ENCODE peak calls at places on chromosomes 3 and 15, in four cellular contexts. R is esophagus muscularis mucosa, G is tibial nerve, E is right cardiac atrium. I is an unnamed sample. For H3K4me1, the result is how much of the 10 kb centered on the place peaks cover.

GRCh38 chr3:195041871-195042740 is 228.9 kb downstream of the XXYLT1 start:
- DNase-seq in R (no peak), E (no peak), G (no peak), I (no peak)

GRCh38 chr15:72585659-72586058 is 68.8 kb upstream of the GOLGA6B start:
- DNase-seq in E (no peak), R (no peak), G (no peak), I (no peak)

GRCh38 chr3:72171946-72172345 is 387.0 kb upstream of the PROK2 start:
- DNase-seq in R (no peak), E (peak), G (peak), I (no peak)

GRCh38 chr3:4686619-4687018 is 193.5 kb downstream of the ITPR1 start:
- DNase-seq in R (no peak), E (no peak), G (no peak), I (no peak)

GRCh38 chr3:141556034-141556433 is 69.2 kb downstream of the RASA2 start:
- DNase-seq in R (no peak), E (no peak), G (no peak), I (no peak)

GRCh38 chr15:29554531-29554930 is 267.7 kb downstream of the TJP1 start:
- DNase-seq in E (peak), R (no peak), G (no peak), I (peak)

GRCh38 chr3:169818330-169818729 is 5.6 kb upstream of the LRRC34 start:
- DNase-seq in G (no peak), E (no peak), R (no peak), I (no peak)

GRCh38 chr3:159865042-159865579 is 123.5 kb upstream of the IL12A start:
- DNase-seq in R (no peak), E (no peak), G (no peak), I (no peak)

GRCh38 chr3:61420136-61420759 is 141.1 kb upstream of the PTPRG start:
- DNase-seq in R (no peak), E (no peak), G (no peak), I (no peak)

GRCh38 chr3:150870406-150870805 is 34.8 kb downstream of the MINDY4B start:
- DNase-seq in G (no peak), R (no peak), E (no peak), I (no peak)

GRCh38 chr3:38177175-38177574 is 11.8 kb downstream of the OXSR1 start:
- DNase-seq in G (no peak), R (no peak), E (no peak), I (no peak)

GRCh38 chr15:27045796-27046195 is 74.8 kb downstream of the GABRG3 start:
- DNase-seq in G (no peak), R (no peak), E (no peak), I (no peak)

GRCh38 chr3:124995460-124995994 is 60.3 kb downstream of the HEG1 start:
- DNase-seq in R (no peak), E (peak), G (peak), I (peak)

GRCh38 chr3:98705212-98705611 is 57.9 kb upstream of the ST3GAL6 start:
- DNase-seq in R (no peak), E (no peak), G (no peak), I (no peak)

GRCh38 chr3:127063916-127064315 is 81.0 kb downstream of the PLXNA1 start:
- DNase-seq in G (no peak), E (no peak), R (no peak), I (no peak)

DNA sequence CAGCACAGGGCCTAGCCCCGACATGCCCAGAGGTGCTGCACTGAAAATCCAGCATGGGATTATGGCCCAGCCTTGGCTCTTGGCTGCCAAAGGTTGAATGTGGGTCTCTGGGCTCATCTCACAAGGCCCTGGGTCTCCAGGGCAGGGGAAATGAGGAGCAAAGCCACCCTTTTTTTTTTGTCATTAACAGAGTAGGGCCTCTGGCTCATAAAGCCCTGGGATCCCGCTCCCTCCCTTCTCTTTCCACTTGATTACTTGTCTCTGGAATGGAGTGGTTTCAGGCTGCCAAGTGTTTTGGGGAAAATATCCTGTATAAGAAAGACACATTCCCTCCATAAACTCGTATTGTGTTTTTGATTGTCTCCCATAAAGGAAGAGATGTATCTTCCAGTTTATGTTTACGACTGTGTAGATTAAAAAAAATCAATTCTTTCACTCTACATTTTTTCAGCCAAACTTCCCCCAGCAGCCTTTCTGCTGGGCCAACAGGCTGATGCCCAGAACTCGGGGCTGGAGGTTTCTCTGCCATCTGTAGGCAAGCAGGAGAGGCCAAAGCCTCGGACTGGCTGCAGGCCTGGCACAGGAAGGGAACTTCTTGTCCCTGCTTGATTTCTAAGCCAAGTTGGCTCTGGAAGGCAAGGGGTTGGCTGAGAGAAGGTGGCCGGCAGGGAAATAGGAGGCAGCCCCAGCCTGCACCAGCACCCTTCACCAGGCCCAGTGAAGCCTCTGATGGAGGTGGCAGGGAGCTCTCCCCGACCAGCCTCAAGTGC is 49.4 kb upstream of the INSYN1 start:
- DNase-seq in E (peak), G (no peak), R (no peak), I (peak)
- H3K27ac ChIP-seq in E (peak), G (no peak), R (peak), I (peak)

DNA sequence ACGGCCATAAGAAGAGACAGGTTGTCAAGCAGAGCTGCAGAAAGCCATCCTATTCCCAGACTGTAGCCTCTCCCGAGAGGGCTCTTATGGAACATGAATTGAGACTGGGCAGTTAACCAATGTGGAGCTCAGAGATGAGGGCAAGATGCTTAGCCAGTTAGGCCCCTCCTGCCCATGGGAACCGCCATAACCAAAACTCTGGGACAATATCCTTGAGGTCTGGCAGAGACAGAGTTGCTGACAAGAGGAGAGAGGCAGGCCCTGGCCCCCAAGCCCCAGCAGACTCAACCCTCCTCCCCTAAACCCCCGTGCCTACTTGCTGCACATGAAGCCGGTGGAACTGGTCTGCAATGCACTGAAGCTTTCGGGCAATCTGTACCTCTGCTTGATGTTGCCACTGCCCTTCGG is 4.8 kb downstream of the BMF start:
- DNase-seq in E (no peak), G (no peak), R (no peak), I (no peak)
- H3K4me1 ChIP-seq in E (under half), G (half or more), R (half or more), I (half or more)

GRCh38 chr15:24394303-24394702 is 281.3 kb upstream of the NPAP1 start:
- DNase-seq in G (no peak), R (no peak), E (no peak), I (no peak)
- H3K4me3 ChIP-seq in G (no peak), R (no peak), E (no peak), I (no peak)

DNA sequence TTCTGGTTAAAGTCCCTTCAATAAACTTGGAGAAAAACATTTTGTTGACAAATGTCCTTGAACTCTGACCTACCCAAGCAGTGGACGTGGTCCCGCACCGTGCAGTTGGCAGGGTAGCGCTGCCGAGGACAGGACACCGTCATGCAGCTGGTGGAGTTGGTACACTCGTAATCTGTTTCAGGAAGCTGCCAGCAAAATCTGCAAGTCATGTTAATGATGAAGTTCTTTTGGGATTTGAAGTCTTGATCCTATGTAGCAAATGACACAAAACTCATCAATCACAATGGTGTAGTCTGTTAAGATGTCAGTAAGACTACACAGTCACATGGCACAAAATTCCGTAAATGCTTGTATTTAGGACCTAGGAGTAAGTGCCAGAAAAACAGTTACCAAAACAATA is 5.5 kb downstream of the TM2D3 start:
- DNase-seq in G (no peak), R (no peak), E (peak), I (peak)
- H3K27ac ChIP-seq in G (no peak), R (no peak), E (no peak), I (peak)

GRCh38 chr15:89329329-89330084 is 5.1 kb downstream of the POLG start:
- DNase-seq in E (no peak), G (no peak), R (no peak), I (no peak)

GRCh38 chr15:89332446-89332845 is 2.2 kb downstream of the POLG start:
- DNase-seq in E (no peak), R (no peak), G (no peak), I (no peak)

GRCh38 chr15:89328398-89329254 is 6.0 kb downstream of the POLG start:
- DNase-seq in E (no peak), R (no peak), G (no peak), I (no peak)

GRCh38 chr15:89330881-89331595 is 3.6 kb downstream of the POLG start:
- DNase-seq in G (no peak), R (no peak), E (no peak), I (no peak)

DNA sequence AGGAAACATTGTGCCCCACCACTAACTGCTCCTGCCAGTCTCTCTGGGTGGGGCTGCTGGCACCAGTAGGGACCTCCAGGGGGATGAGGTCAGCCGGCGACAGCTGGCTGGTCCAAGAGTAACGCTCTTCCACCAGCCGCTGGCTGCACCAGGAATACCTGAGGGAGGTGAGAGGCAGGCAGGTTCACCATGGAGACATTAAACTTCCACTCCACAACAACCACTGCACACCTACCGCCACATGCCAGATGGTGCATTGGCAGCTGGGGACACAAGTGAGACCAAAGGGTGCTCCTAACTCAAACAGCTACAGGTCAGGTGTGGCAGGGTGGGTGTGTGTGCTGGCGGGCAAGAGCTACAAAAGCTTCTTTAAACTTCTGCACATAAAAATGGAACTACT is 4.5 kb downstream of the POLG start:
- DNase-seq in E (no peak), G (no peak), R (no peak), I (no peak)
- H3K4me1 ChIP-seq in E (under half), G (half or more), R (under half), I (under half)

GRCh38 chr3:112001516-112001915 is 2.8 kb downstream of the TAGLN3 start:
- DNase-seq in E (no peak), R (peak), G (no peak), I (no peak)

GRCh38 chr3:112002458-112002971 is 3.8 kb downstream of the TAGLN3 start:
- DNase-seq in E (no peak), R (peak), G (no peak), I (no peak)

GRCh38 chr3:111999924-112000835 is 1.5 kb downstream of the TAGLN3 start:
- DNase-seq in E (no peak), G (no peak), R (peak), I (no peak)

GRCh38 chr3:111998661-111999641 is at the start of gene TAGLN3:
- DNase-seq in G (no peak), E (no peak), R (peak), I (peak)

GRCh38 chr3:112000971-112001370 is 2.2 kb downstream of the TAGLN3 start:
- DNase-seq in E (no peak), G (no peak), R (peak), I (no peak)
- H3K4me3 ChIP-seq in E (no peak), G (no peak), R (no peak), I (no peak)

GRCh38 chr15:39767921-39768320 is 14.7 kb downstream of the FSIP1 start:
- DNase-seq in E (no peak), R (no peak), G (no peak), I (no peak)

GRCh38 chr15:39774688-39775267 is 7.9 kb downstream of the FSIP1 start:
- DNase-seq in E (no peak), R (no peak), G (no peak), I (no peak)

GRCh38 chr15:39776068-39776467 is 6.6 kb downstream of the FSIP1 start:
- DNase-seq in R (no peak), E (no peak), G (no peak), I (no peak)

GRCh38 chr15:39770748-39771689 is 11.6 kb downstream of the FSIP1 start:
- DNase-seq in G (no peak), E (no peak), R (no peak), I (no peak)
- H3K27ac ChIP-seq in G (peak), E (no peak), R (peak), I (peak)

DNA sequence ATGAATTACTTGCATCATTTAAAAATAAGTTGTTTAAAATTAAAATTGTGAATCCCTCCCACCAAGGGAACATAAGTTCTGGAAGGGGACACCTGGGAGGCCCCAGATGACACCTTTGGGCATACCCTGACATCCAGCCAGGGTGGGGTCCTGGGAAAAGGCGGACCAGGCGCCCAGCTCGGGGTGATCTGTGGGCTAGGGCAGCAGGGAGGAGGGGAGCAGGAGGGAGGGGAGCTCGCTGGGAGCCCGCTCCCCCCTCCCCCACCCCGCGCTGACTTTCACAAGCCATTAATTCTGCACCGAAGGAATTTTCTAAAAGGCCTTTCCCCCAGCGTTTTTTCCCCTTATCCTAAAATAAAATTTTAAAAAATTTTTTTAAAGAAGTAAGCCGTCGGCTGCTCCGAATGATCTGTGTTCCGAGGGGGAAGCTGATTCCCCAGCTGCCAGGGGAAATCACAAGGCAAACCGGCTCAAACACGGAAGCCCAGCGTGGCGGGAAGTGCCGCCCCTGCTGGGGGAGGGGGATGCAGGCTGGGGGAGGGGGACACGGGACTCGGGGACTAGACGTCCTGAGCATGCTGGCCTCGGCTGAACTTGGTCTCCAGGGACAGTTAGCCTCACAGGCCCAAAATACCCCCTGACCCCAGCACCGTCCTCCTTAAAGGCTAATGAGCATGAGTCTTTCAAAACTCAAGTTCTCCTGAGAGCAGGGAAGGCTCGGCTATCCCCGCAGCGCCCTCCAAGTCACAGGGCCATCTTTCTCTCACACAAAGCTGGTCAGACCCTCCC is 13.9 kb downstream of the PLXND1 start:
- DNase-seq in G (peak), R (no peak), E (peak), I (peak)
- H3K4me1 ChIP-seq in G (half or more), R (half or more), E (under half), I (under half)

DNA sequence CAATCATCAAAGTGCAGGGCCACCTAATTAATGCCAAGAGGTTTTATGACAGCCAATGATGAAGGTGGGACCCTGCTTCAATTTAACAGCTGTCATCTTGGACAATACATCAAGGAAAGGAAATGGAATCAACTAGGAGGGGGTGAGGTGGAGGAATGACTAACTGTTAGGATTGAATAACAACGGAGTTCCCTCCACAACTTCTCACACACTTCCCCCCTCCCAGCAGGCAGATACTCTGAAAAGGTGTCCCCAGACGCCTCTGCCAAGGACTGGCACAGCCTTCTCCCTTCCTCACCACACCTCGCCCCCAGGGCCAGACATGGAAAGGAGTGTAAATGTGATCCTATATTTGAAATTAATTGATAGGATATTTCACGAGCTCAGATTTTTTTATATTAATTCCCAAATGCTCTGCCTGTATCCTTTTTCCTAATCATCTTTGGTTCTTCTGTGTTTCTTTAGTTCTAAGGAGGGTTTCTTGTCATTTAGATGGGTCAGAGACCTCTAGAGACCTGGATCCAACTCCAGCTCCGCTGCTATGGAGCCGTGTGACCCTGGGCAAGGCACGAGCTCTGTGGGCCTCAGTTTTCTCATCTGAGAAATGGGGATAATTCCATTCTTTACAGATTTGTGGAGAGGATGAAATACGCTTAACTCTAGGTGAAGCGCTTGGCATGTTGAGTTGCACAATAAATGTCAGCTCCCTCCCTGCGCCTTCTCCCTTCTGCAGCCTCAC is 1.1 kb downstream of the DCLK3 start:
- DNase-seq in R (no peak), E (no peak), G (no peak), I (no peak)
- H3K4me3 ChIP-seq in R (peak), E (peak), G (peak), I (no peak)

GRCh38 chr3:86938706-86939105 is 52.2 kb downstream of the VGLL3 start:
- DNase-seq in R (no peak), E (no peak), G (no peak), I (no peak)

GRCh38 chr3:86942191-86942590 is 48.8 kb downstream of the VGLL3 start:
- DNase-seq in G (no peak), R (no peak), E (no peak), I (no peak)

GRCh38 chr3:86934851-86935250 is 56.1 kb downstream of the VGLL3 start:
- DNase-seq in G (no peak), E (no peak), R (no peak), I (no peak)

GRCh38 chr3:86937306-86937791 is 53.6 kb downstream of the VGLL3 start:
- DNase-seq in E (peak), G (peak), R (no peak), I (no peak)

GRCh38 chr3:86938305-86938704 is 52.6 kb downstream of the VGLL3 start:
- DNase-seq in G (no peak), R (no peak), E (no peak), I (no peak)
- H3K27ac ChIP-seq in G (peak), R (no peak), E (no peak), I (no peak)